ENCODE peak calls at places on chromosomes 13 and 19, in seven cellular contexts. One of them, this sample, is unnamed.

GRCh38 chr19:11332822-11333221 is 6.6 kb downstream of the RAB3D start:
- DNase-seq in fibroblast of mammary gland: no peak
- DNase-seq in DND-41: no peak
- DNase-seq in spleen: no peak
- DNase-seq in right lobe of liver: no peak
- DNase-seq in dorsolateral prefrontal cortex: no peak
- DNase-seq in cardiac fibroblast: no peak
- DNase-seq in this sample: no peak

GRCh38 chr19:34431681-34432402 is 3.7 kb downstream of the UBA2 start:
- DNase-seq in fibroblast of mammary gland: no peak
- DNase-seq in DND-41: no peak
- DNase-seq in spleen: no peak
- DNase-seq in right lobe of liver: no peak
- DNase-seq in dorsolateral prefrontal cortex: no peak
- DNase-seq in cardiac fibroblast: peak
- DNase-seq in this sample: no peak

GRCh38 chr13:89066868-89067466 is 1395.8 kb downstream of the SLITRK5 start:
- DNase-seq in fibroblast of mammary gland: peak
- DNase-seq in DND-41: peak
- DNase-seq in spleen: no peak
- DNase-seq in right lobe of liver: no peak
- DNase-seq in dorsolateral prefrontal cortex: no peak
- DNase-seq in cardiac fibroblast: peak
- DNase-seq in this sample: no peak

GRCh38 chr13:50197705-50198104 is 182.5 kb downstream of the KCNRG start:
- DNase-seq in fibroblast of mammary gland: peak
- DNase-seq in DND-41: no peak
- DNase-seq in spleen: no peak
- DNase-seq in right lobe of liver: no peak
- DNase-seq in dorsolateral prefrontal cortex: no peak
- DNase-seq in cardiac fibroblast: peak
- DNase-seq in this sample: no peak

GRCh38 chr19:4380254-4380727 is 20.1 kb downstream of the SH3GL1 start:
- DNase-seq in fibroblast of mammary gland: no peak
- DNase-seq in DND-41: no peak
- DNase-seq in spleen: peak
- DNase-seq in right lobe of liver: no peak
- DNase-seq in dorsolateral prefrontal cortex: no peak
- DNase-seq in cardiac fibroblast: no peak
- DNase-seq in this sample: peak

GRCh38 chr19:8610041-8610927 is at the start of gene ADAMTS10:
- DNase-seq in fibroblast of mammary gland: peak
- DNase-seq in DND-41: peak
- DNase-seq in spleen: peak
- DNase-seq in right lobe of liver: no peak
- DNase-seq in dorsolateral prefrontal cortex: peak
- DNase-seq in cardiac fibroblast: peak
- DNase-seq in this sample: no peak

GRCh38 chr13:77595166-77595810 is 59.8 kb downstream of the SCEL start:
- DNase-seq in fibroblast of mammary gland: peak
- DNase-seq in DND-41: no peak
- DNase-seq in spleen: no peak
- DNase-seq in right lobe of liver: no peak
- DNase-seq in dorsolateral prefrontal cortex: no peak
- DNase-seq in cardiac fibroblast: no peak
- DNase-seq in this sample: no peak

GRCh38 chr19:44566984-44567383 is 37.5 kb upstream of the CEACAM20 start:
- DNase-seq in fibroblast of mammary gland: no peak
- DNase-seq in DND-41: no peak
- DNase-seq in spleen: no peak
- DNase-seq in right lobe of liver: no peak
- DNase-seq in dorsolateral prefrontal cortex: no peak
- DNase-seq in cardiac fibroblast: no peak
- DNase-seq in this sample: no peak

GRCh38 chr13:46962286-46962941 is 65.6 kb upstream of the HTR2A start:
- DNase-seq in fibroblast of mammary gland: peak
- DNase-seq in DND-41: no peak
- DNase-seq in spleen: no peak
- DNase-seq in right lobe of liver: no peak
- DNase-seq in dorsolateral prefrontal cortex: no peak
- DNase-seq in cardiac fibroblast: peak
- DNase-seq in this sample: no peak

GRCh38 chr13:66803759-66804456 is 426.2 kb downstream of the PCDH9 start:
- DNase-seq in fibroblast of mammary gland: peak
- DNase-seq in DND-41: no peak
- DNase-seq in spleen: no peak
- DNase-seq in right lobe of liver: no peak
- DNase-seq in dorsolateral prefrontal cortex: no peak
- DNase-seq in cardiac fibroblast: peak
- DNase-seq in this sample: no peak

GRCh38 chr13:109381546-109382180 is 404.7 kb downstream of the IRS2 start:
- DNase-seq in fibroblast of mammary gland: peak
- DNase-seq in DND-41: no peak
- DNase-seq in spleen: no peak
- DNase-seq in right lobe of liver: no peak
- DNase-seq in dorsolateral prefrontal cortex: no peak
- DNase-seq in cardiac fibroblast: peak
- DNase-seq in this sample: no peak

GRCh38 chr13:78382946-78383542 is 220.3 kb downstream of the POU4F1 start:
- DNase-seq in fibroblast of mammary gland: no peak
- DNase-seq in DND-41: no peak
- DNase-seq in spleen: no peak
- DNase-seq in right lobe of liver: no peak
- DNase-seq in dorsolateral prefrontal cortex: no peak
- DNase-seq in cardiac fibroblast: no peak
- DNase-seq in this sample: no peak

GRCh38 chr19:57191141-57192063 is at the start of gene ZNF264:
- DNase-seq in fibroblast of mammary gland: peak
- DNase-seq in DND-41: peak
- DNase-seq in spleen: peak
- DNase-seq in right lobe of liver: peak
- DNase-seq in dorsolateral prefrontal cortex: peak
- DNase-seq in cardiac fibroblast: peak
- DNase-seq in this sample: peak

GRCh38 chr19:57190301-57190700 is 999 bp upstream of the ZNF264 start:
- DNase-seq in fibroblast of mammary gland: no peak
- DNase-seq in DND-41: no peak
- DNase-seq in spleen: no peak
- DNase-seq in right lobe of liver: no peak
- DNase-seq in dorsolateral prefrontal cortex: no peak
- DNase-seq in cardiac fibroblast: no peak
- DNase-seq in this sample: no peak

GRCh38 chr19:57192064-57192395 is 730 bp downstream of the ZNF264 start:
- DNase-seq in fibroblast of mammary gland: no peak
- DNase-seq in DND-41: no peak
- DNase-seq in spleen: no peak
- DNase-seq in right lobe of liver: no peak
- DNase-seq in dorsolateral prefrontal cortex: no peak
- DNase-seq in cardiac fibroblast: peak
- DNase-seq in this sample: no peak

GRCh38 chr19:57192993-57193392 is 1.7 kb downstream of the ZNF264 start:
- DNase-seq in fibroblast of mammary gland: no peak
- DNase-seq in DND-41: no peak
- DNase-seq in spleen: no peak
- DNase-seq in right lobe of liver: no peak
- DNase-seq in dorsolateral prefrontal cortex: no peak
- DNase-seq in cardiac fibroblast: no peak
- DNase-seq in this sample: no peak
- H3K4me3 ChIP-seq in fibroblast of mammary gland: no peak
- H3K4me3 ChIP-seq in DND-41: peak
- H3K4me3 ChIP-seq in spleen: peak
- H3K4me3 ChIP-seq in right lobe of liver: no peak
- H3K4me3 ChIP-seq in dorsolateral prefrontal cortex: peak
- H3K4me3 ChIP-seq in cardiac fibroblast: peak
- H3K4me3 ChIP-seq in this sample: peak

DNA sequence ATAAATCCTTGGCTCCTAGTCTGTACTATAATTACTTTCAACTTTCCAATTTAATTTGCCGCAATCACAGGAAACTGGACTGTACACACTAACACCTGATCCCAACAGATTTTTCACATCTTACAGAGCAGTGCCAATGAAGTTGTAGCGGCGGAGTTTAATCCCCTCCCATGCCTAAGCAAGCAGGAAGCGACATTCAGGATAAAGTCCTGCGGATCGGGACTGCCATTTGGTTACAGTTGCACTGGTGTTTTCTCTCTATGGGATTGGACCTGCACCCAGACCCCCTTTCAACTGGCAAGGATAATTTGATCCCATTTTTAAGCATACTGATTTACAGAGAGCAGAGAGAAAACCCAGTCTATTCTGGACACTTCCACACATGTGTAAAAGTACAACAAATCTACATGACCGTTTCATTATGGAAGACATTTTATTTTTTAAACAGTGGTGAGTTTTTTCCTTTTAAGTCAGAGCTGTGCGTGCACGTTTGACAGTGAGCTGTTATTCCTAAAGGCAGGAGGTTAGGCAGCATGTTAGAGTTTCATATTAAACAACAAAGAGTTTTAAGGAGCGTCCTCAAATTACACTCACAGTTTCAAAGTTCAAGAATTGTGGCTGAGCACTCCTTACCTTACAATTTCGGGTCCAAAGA is 141.8 kb upstream of the RFC3 start:
- DNase-seq in fibroblast of mammary gland: peak
- DNase-seq in DND-41: no peak
- DNase-seq in spleen: no peak
- DNase-seq in right lobe of liver: no peak
- DNase-seq in dorsolateral prefrontal cortex: no peak
- DNase-seq in cardiac fibroblast: peak
- DNase-seq in this sample: no peak
- TF ChIP-seq CTCF in fibroblast of mammary gland: no peak
- TF ChIP-seq CTCF in DND-41: no peak
- TF ChIP-seq CTCF in spleen: no peak
- TF ChIP-seq CTCF in right lobe of liver: no peak
- TF ChIP-seq CTCF in dorsolateral prefrontal cortex: no peak
- TF ChIP-seq CTCF in cardiac fibroblast: no peak
- TF ChIP-seq CTCF in this sample: no peak

DNA sequence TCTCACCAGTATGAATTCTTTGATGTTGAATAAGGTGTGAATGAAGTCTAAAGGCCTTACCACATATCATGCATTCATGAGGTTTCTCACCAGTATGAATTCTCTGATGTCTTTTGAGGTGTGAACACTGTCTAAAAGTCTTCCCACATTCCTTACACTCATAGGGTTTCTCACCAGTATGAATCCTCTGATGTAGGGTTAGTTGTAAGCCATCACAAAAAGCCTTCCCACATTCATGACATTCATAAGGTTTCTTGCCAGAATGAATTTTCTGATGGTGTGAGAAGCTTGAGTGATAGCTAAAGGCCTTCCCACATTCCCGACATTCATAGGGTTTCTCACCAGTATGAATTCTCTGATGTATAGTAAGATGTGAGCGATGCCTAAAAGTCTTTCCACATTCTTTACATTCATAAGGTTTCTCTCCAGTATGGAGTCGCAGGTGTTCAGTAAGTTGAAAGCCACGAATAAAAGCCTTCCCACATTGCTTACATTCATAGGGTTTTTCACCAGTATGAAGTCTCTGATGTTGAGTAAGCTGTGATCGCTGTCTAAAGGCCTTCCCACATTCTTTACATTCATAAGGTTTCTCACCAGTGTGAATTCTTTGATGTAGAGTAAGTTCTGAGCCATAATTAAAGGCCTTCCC is 27.7 kb downstream of the ZNF461 start:
- DNase-seq in fibroblast of mammary gland: peak
- DNase-seq in DND-41: no peak
- DNase-seq in spleen: no peak
- DNase-seq in right lobe of liver: no peak
- DNase-seq in dorsolateral prefrontal cortex: no peak
- DNase-seq in cardiac fibroblast: peak
- DNase-seq in this sample: no peak
- H3K4me3 ChIP-seq in fibroblast of mammary gland: no peak
- H3K4me3 ChIP-seq in DND-41: no peak
- H3K4me3 ChIP-seq in spleen: no peak
- H3K4me3 ChIP-seq in right lobe of liver: no peak
- H3K4me3 ChIP-seq in dorsolateral prefrontal cortex: no peak
- H3K4me3 ChIP-seq in cardiac fibroblast: no peak
- H3K4me3 ChIP-seq in this sample: no peak

DNA sequence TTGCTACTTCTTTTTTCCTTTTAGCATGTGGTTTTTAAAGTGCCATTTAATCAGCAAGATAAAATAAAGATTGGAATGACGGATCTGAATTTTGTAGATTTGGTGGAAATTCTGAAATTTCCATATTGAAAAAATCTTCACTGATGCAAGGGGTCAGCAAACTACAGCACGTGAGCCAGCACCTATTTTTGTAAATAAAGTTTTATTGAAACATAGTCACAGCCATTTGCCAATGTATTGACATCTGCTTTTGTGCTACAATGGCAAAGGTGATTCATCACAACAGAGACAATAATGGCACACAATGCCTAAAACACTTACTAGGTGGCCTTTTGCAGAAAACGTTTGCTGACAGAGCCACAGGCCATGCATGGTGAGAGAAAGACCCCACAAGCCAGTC is 226.4 kb downstream of the ABCC4 start:
- DNase-seq in fibroblast of mammary gland: no peak
- DNase-seq in DND-41: no peak
- DNase-seq in spleen: no peak
- DNase-seq in right lobe of liver: no peak
- DNase-seq in dorsolateral prefrontal cortex: no peak
- DNase-seq in cardiac fibroblast: no peak
- DNase-seq in this sample: no peak
- TF ChIP-seq CTCF in fibroblast of mammary gland: no peak
- TF ChIP-seq CTCF in DND-41: no peak
- TF ChIP-seq CTCF in spleen: no peak
- TF ChIP-seq CTCF in right lobe of liver: no peak
- TF ChIP-seq CTCF in dorsolateral prefrontal cortex: no peak
- TF ChIP-seq CTCF in cardiac fibroblast: no peak
- TF ChIP-seq CTCF in this sample: no peak

GRCh38 chr19:33301011-33301899 is 1.1 kb downstream of the CEBPA start:
- DNase-seq in fibroblast of mammary gland: no peak
- DNase-seq in DND-41: no peak
- DNase-seq in spleen: peak
- DNase-seq in right lobe of liver: peak
- DNase-seq in dorsolateral prefrontal cortex: peak
- DNase-seq in cardiac fibroblast: peak
- DNase-seq in this sample: no peak
- H3K4me3 ChIP-seq in fibroblast of mammary gland: no peak
- H3K4me3 ChIP-seq in DND-41: no peak
- H3K4me3 ChIP-seq in spleen: peak
- H3K4me3 ChIP-seq in right lobe of liver: peak
- H3K4me3 ChIP-seq in dorsolateral prefrontal cortex: peak
- H3K4me3 ChIP-seq in cardiac fibroblast: no peak
- H3K4me3 ChIP-seq in this sample: peak

GRCh38 chr19:16969127-16969526 is 57.5 kb downstream of the CPAMD8 start:
- DNase-seq in fibroblast of mammary gland: peak
- DNase-seq in DND-41: no peak
- DNase-seq in spleen: no peak
- DNase-seq in right lobe of liver: no peak
- DNase-seq in dorsolateral prefrontal cortex: no peak
- DNase-seq in cardiac fibroblast: peak
- DNase-seq in this sample: no peak
- TF ChIP-seq CTCF in fibroblast of mammary gland: peak
- TF ChIP-seq CTCF in DND-41: peak
- TF ChIP-seq CTCF in spleen: no peak
- TF ChIP-seq CTCF in right lobe of liver: peak
- TF ChIP-seq CTCF in dorsolateral prefrontal cortex: no peak
- TF ChIP-seq CTCF in cardiac fibroblast: peak
- TF ChIP-seq CTCF in this sample: no peak

This sample was measured in lower lobe of right lung.